ENCODE peak calls at places on chromosome 18, in nine cellular contexts. V is HCT116, B is adrenal gland, Y is HepG2, I is A549, Q is uterus, S is Peyer's patch, W is tibial nerve, L is transverse colon. O is an unnamed sample.

GRCh38 chr18:36162981-36163380 is 24.3 kb upstream of the MOCOS start:
- DNase-seq in S (no peak), V (no peak), W (no peak), Y (no peak), I (no peak), Q (no peak), B (no peak), L (no peak), O (no peak)

GRCh38 chr18:77977331-77977730 is 727.7 kb downstream of the GALR1 start:
- DNase-seq in Y (no peak), V (no peak), Q (no peak), W (no peak), L (no peak), B (no peak), I (no peak), S (no peak), O (no peak)

GRCh38 chr18:76923485-76924085 is 101.2 kb downstream of the ZNF236 start:
- DNase-seq in Q (no peak), V (peak), I (peak), W (no peak), Y (peak), S (no peak), L (peak), B (no peak), O (no peak)

GRCh38 chr18:73684651-73685050 is 463.0 kb downstream of the FBXO15 start:
- DNase-seq in Y (no peak), Q (no peak), W (no peak), L (no peak), B (no peak), V (no peak), S (no peak), I (no peak), O (no peak)

GRCh38 chr18:43563780-43564179 is 286.5 kb upstream of the SYT4 start:
- DNase-seq in I (peak), Q (no peak), S (no peak), B (peak), W (no peak), L (no peak), Y (peak), V (no peak), O (no peak)

GRCh38 chr18:50819027-50819726 is 639 bp downstream of the MRO start:
- DNase-seq in S (peak), W (no peak), Y (peak), V (no peak), Q (no peak), B (peak), I (peak), L (peak), O (no peak)

GRCh38 chr18:23958036-23958435 is 56.5 kb upstream of the TTC39C start:
- DNase-seq in S (peak), W (peak), L (peak), V (no peak), Y (no peak), B (no peak), Q (peak), I (no peak), O (no peak)

GRCh38 chr18:6956495-6956894 is 161.1 kb downstream of the LAMA1 start:
- DNase-seq in B (no peak), S (no peak), Q (no peak), W (no peak), I (no peak), Y (no peak), L (no peak), V (no peak), O (no peak)

GRCh38 chr18:27277554-27277953 is 92.4 kb upstream of the CHST9 start:
- DNase-seq in Y (no peak), W (no peak), B (no peak), V (no peak), S (no peak), I (no peak), Q (no peak), L (no peak), O (no peak)

GRCh38 chr18:32661486-32662299 is 111.1 kb downstream of the KLHL14 start:
- DNase-seq in L (no peak), V (no peak), S (no peak), I (peak), Q (no peak), B (no peak), W (no peak), Y (no peak), O (no peak)

DNA sequence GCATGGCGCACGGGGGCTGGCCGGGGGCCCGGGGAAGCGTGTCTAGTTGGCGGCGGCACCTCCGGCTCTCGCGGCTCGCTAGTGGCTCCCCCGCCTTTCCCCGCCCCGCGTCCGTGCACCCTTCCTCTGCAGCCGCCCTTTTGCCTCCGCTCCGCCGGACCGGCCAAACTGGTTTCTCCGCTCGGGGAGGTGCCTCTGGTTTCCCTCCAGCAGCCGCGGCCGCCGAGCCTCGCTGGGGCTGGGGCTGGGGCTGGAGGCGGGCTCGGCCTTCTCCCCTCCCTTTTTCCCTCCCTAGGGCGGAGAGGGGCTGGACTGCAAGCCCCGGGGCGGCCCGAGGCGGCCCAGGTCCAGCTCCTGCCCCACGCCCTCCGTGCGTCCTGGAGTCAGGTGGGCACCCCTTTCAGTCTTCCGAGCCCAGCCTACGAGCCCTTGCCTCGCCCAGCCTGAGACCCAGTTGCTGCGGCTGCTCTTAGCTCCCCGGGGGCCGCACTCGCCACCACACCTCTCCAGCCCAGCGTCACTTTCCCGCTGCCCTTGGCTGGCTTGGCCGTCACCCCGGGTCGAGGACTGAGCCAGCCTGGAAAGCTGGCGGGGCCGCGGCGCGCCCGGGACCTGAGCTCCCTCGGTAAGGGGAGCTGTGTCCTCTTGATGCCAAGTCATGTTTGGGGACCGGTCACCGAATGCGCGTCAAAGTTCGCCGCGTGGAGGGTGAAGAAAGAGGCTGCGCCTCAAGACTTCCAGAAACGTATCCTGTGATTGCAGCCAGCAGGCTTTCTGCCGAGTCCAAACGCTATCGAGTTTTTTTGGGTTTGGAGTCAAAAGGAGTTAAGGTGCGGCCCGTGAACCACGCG is at the start of gene ATP8B1:
- DNase-seq in B (peak), I (peak), Y (no peak), W (no peak), V (peak), Q (peak), L (peak), S (peak), O (no peak)
- H3K4me3 ChIP-seq in B (peak), I (peak), Y (peak), W (peak), V (peak), Q (peak), L (peak), S (peak), O (peak)

GRCh38 chr18:3653263-3653858 is 203.4 kb downstream of the TGIF1 start:
- DNase-seq in I (peak), Q (no peak), Y (no peak), L (no peak), W (no peak), V (no peak), B (no peak), S (no peak), O (no peak)

GRCh38 chr18:3654442-3655253 is 204.7 kb downstream of the TGIF1 start:
- DNase-seq in B (peak), L (no peak), S (no peak), I (no peak), W (no peak), V (no peak), Y (peak), Q (no peak), O (no peak)

GRCh38 chr18:3651266-3651665 is 201.3 kb downstream of the TGIF1 start:
- DNase-seq in W (no peak), Q (no peak), S (no peak), B (no peak), I (no peak), Y (no peak), L (no peak), V (no peak), O (no peak)

GRCh38 chr18:3653859-3654441 is 204.0 kb downstream of the TGIF1 start:
- DNase-seq in Q (no peak), B (no peak), S (no peak), Y (no peak), I (peak), V (no peak), L (no peak), W (no peak), O (no peak)

DNA sequence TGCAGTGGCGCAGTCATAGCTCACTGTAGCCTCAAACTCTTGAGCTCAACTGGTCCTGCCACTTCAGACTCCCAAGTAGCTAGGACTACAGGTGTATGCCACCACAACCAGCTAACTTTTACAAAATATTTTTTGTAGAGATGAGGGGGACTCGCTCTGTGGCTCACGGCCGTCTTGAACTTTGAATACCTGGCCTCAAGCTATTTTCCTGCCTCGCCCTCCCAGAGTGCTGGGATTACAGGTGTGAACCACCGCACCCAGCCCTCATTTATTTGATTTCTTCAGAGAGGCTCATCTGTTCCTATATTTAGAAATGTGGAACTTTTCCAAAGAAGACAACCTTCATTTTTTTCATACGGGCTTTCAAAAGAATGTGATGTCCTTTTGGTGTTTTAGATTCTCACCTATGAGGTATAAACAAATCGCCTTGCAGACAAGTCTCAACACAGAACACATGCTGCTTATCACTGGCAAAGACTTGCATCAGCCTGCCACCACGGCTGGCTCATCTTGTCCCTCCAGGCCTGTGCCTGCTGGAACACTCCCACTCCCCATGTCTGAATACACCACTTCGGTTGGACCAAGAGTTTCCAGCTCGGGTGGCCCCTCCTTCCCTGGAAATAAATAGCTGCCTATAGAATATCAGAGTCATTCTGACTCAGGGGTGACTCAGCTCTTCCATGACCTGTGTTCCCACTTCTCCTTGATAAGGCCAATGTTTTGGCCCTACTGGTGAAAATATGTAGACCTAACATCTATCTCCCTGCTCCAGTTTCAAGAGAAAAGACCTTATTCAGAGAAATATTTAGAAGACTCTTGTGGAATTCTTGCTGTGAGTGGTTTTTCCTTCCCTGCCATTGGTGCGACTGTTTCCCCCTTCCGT is 202.6 kb downstream of the TGIF1 start:
- DNase-seq in W (no peak), B (peak), I (peak), L (peak), Q (peak), Y (peak), S (peak), V (peak), O (no peak)
- TF ChIP-seq POLR2A in W (no peak), B (peak), I (peak), L (no peak), Q (no peak), Y (peak), S (no peak), V (no peak), O (no peak)

DNA sequence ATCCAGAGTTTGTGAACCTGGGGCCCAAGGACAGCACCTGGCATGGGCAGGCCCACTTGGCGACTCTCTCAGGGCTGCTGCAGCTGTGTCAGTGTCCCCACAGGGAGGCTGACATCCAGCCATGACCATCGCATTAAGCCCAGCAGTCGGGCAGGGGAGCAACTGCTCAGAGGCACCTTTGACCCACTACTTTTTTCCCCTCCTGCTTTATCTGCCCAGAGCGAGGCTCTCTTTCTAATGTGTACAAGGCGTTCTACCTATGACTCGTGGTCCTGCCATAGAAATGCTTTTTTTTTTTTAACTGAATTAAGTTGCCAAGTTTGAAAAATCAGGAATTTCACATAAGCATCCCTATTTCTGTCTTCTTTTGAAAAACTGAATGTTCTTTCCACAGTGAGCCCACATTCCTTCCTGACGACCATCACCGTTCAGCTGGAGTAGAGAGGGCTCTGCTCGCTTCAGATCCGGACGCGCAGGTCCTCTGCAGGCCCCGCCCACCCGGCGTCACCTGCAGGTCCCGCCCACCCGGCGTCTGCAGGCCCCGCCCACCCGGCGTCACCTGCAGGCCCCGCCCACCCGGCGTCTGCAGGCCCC is 403 bp upstream of the CLUL1 start:
- DNase-seq in S (no peak), L (no peak), B (peak), I (peak), W (no peak), V (peak), Y (peak), Q (no peak), O (no peak)
- H3K4me3 ChIP-seq in S (no peak), L (no peak), B (no peak), I (peak), W (no peak), V (peak), Y (peak), Q (no peak), O (no peak)

DNA sequence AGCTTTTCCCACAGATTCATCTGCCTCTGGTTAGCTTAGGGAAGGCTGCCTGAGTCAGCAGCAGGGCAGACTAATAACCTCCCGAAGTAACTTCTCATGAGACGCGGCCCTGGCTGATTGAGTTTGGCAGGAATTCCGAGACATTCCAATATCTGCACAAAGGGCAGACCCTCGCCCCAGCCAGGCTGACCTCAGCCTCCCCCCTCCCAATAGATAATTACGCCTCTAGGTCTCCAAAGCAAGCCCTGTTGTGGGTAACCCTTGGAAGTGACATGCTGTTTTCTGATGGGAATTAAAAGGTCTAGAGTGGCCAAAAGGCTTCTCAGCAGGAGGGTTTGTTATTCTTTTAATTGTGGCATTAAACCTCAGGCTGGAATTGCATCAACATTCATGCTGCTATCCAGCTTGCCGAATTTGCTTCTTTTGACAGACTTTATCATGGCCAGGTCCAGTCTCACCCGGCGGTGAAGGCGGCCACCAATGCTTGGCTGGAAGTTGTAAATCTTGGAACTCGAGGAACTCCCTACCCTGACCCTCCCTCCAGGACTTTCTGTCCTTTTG is 98.0 kb upstream of the SLC14A2 start:
- DNase-seq in W (peak), I (no peak), Y (no peak), L (no peak), V (no peak), B (peak), S (no peak), Q (peak), O (no peak)
- TF ChIP-seq POLR2A in W (no peak), I (no peak), Y (no peak), L (no peak), V (no peak), B (no peak), S (no peak), Q (no peak), O (no peak)

DNA sequence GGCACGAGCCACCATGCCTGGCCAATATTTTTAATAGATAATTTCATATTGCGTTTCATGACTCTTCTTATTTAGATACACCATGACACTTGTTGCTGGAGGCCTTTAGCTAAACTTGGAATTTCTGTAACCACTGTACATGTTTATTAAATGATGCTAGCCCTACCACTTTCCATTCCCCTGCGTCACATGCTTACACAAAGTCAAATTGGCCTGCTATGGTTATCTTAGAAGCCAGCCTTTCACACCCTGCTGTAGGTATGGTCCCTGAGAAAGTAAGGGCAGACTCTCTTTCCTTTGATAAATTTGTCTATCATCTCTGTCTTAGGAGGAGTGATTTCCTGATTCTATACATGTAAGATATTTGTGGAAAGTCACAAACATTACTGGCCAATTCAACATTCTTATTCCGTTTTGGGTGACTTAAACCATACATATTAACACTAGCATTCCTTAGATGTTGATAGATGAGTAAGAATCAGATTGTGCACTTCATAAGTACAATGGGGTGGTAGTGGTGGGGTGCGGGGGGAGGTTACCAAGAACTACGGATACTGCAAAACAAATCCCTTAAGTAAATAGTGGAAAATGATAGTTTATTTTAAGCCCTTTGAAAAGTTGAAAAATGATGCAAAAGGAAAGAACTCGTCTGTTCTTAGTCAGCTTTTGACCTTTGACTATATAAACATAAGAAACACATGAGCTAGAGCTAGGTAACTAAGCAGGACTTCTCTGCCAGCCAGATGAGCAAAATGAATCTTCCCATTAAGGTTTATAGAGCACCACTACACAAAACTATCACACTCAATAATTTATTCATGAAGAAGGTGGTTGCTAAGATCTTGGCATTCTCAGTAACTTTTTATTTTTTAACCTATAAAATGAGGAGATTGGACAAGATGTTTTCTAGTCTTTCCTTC is 7.9 kb upstream of the NDUFV2 start:
- DNase-seq in B (no peak), L (no peak), S (no peak), Q (no peak), W (no peak), V (no peak), Y (peak), I (peak), O (no peak)
- H3K4me3 ChIP-seq in B (no peak), L (no peak), S (no peak), Q (no peak), W (no peak), V (no peak), Y (peak), I (no peak), O (no peak)

DNA sequence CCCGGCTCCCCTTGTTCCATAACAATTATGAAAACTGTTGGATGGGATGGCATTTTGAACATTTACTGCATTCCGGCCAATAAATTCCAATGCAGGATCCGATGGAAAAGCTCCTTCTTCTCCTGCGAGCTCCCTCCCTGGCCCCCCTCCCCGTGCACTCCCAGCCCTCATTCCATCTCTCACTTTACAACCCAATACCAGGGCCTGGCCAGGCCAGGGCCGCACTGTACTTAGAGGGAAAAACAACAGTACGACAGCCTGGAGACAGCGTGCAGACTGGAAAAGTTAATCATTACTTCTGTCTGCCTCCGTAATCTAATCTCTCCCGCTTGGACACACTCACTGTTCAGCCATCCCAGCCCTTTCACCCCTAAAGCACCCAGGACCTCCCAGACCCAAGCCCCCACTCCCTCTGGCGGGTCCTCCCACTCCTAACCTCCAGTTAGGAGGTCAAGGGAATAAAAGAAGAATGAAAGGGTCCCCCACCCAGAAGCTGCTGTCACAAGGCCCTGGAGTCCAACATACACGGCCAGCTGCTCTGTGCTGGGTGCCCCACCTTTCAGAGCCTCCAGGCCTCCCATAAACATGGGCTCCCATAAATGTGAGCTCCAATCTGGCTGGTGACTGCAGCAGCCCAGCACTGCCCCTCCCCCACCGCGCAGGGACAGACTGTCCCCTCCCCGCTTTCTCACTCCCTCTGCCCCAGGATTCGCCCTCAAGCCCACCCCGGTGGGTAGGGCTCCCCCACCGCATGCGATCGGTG is 20.6 kb downstream of the SMAD7 start:
- DNase-seq in W (no peak), Y (peak), Q (no peak), I (peak), S (peak), V (no peak), B (peak), L (peak), O (no peak)
- TF ChIP-seq POLR2A in W (no peak), Y (peak), Q (no peak), I (no peak), S (no peak), V (no peak), B (no peak), L (peak), O (no peak)

GRCh38 chr18:79393626-79394401 is 1.9 kb upstream of the NFATC1 start:
- DNase-seq in Q (peak), Y (peak), L (peak), I (peak), B (peak), W (peak), V (peak), S (peak), O (no peak)

GRCh38 chr18:79392226-79392625 is 3.5 kb upstream of the NFATC1 start:
- DNase-seq in Y (no peak), S (peak), Q (no peak), B (no peak), I (no peak), L (no peak), V (no peak), W (peak), O (no peak)

GRCh38 chr18:79395308-79395640 is 456 bp upstream of the NFATC1 start:
- DNase-seq in Q (no peak), I (no peak), V (no peak), Y (no peak), B (no peak), S (no peak), L (no peak), W (no peak), O (no peak)

GRCh38 chr18:79394438-79395307 is 1.1 kb upstream of the NFATC1 start:
- DNase-seq in S (peak), W (peak), I (peak), Q (peak), Y (no peak), B (no peak), L (no peak), V (no peak), O (no peak)

GRCh38 chr18:79393181-79393598 is 2.5 kb upstream of the NFATC1 start:
- DNase-seq in Q (no peak), L (no peak), B (no peak), W (peak), I (no peak), Y (no peak), V (no peak), S (peak), O (no peak)
- H3K4me3 ChIP-seq in Q (peak), L (no peak), B (no peak), W (peak), I (peak), Y (no peak), V (peak), S (peak), O (peak)

O was measured in esophagus squamous epithelium.